ENCODE peak calls at places on chromosomes 1 and 21, in ten cellular contexts. Z is foreskin keratinocyte, U is adrenal gland, P is WTC11, E is epithelial cell of esophagus, B is frontal cortex, M is head of caudate nucleus, T is caudate nucleus, F is NCI-H1417, L is left lung. K is an unnamed sample.

GRCh38 chr1:56788588-56788987 is 30.6 kb downstream of the FYB2 start:
- DNase-seq in E (peak), Z (no peak), P (no peak), M (no peak), L (no peak), B (no peak), T (no peak), U (no peak), F (no peak), K (no peak)

GRCh38 chr1:237227507-237227906 is 185.5 kb downstream of the RYR2 start:
- DNase-seq in Z (no peak), E (no peak), P (no peak), U (no peak), B (no peak), M (no peak), T (no peak), F (no peak), L (no peak), K (no peak)

GRCh38 chr1:115826642-115827041 is 14.3 kb downstream of the NHLH2 start:
- DNase-seq in P (no peak), U (no peak), E (no peak), T (no peak), B (no peak), L (no peak), F (no peak), M (no peak), Z (no peak), K (peak)

GRCh38 chr21:38219049-38219628 is 37.7 kb upstream of the KCNJ15 start:
- DNase-seq in M (peak), T (no peak), P (peak), B (peak), L (peak), U (peak), F (peak), E (peak), Z (peak), K (peak)

GRCh38 chr1:182641561-182641960 is 37.4 kb upstream of the RGS16 start:
- DNase-seq in F (no peak), U (no peak), E (no peak), Z (no peak), B (no peak), P (no peak), M (no peak), T (no peak), L (no peak), K (no peak)

GRCh38 chr1:21628798-21629393 is 40.3 kb downstream of the RAP1GAP start:
- DNase-seq in M (no peak), B (no peak), F (no peak), L (no peak), E (no peak), Z (no peak), U (no peak), P (no peak), T (no peak), K (no peak)

GRCh38 chr1:216566809-216567208 is 143.6 kb upstream of the USH2A start:
- DNase-seq in Z (peak), B (no peak), T (no peak), F (no peak), M (no peak), U (no peak), L (no peak), E (peak), P (no peak), K (peak)

GRCh38 chr1:29620631-29621030 is 384.3 kb downstream of the PTPRU start:
- DNase-seq in U (no peak), F (no peak), E (no peak), P (no peak), B (no peak), L (no peak), T (no peak), M (no peak), Z (no peak), K (no peak)

GRCh38 chr1:207242911-207243310 is 78.6 kb upstream of the CD55 start:
- DNase-seq in E (no peak), M (no peak), Z (no peak), P (no peak), L (no peak), U (no peak), T (no peak), F (no peak), B (no peak), K (no peak)

GRCh38 chr1:63920154-63921117 is 146.6 kb downstream of the ROR1 start:
- DNase-seq in M (no peak), E (peak), B (no peak), U (no peak), T (no peak), P (no peak), F (no peak), Z (peak), L (no peak), K (peak)

GRCh38 chr1:206663832-206664652 is 20.7 kb upstream of the MAPKAPK2 start:
- DNase-seq in T (no peak), Z (no peak), M (peak), B (peak), E (peak), L (no peak), U (peak), P (peak), F (peak), K (peak)

GRCh38 chr1:61097326-61097725 is 15.0 kb downstream of the NFIA start:
- DNase-seq in U (no peak), T (no peak), M (no peak), L (no peak), Z (peak), P (no peak), B (no peak), E (peak), F (no peak), K (no peak)

GRCh38 chr1:226870323-226871046 is at the start of gene PSEN2:
- DNase-seq in M (peak), B (peak), P (peak), E (peak), F (peak), L (peak), T (peak), U (peak), Z (no peak), K (peak)

GRCh38 chr1:9827558-9828185 is 3.9 kb upstream of the CLSTN1 start:
- DNase-seq in L (no peak), M (no peak), F (peak), U (no peak), Z (peak), T (no peak), P (peak), E (no peak), B (no peak), K (peak)

GRCh38 chr21:31537872-31538576 is 121.5 kb upstream of the SOD1 start:
- DNase-seq in P (peak), T (no peak), E (no peak), L (no peak), F (no peak), B (no peak), U (no peak), Z (no peak), M (no peak), K (no peak)

GRCh38 chr1:14511856-14512585 is 86.5 kb upstream of the KAZN start:
- DNase-seq in B (no peak), T (no peak), U (no peak), Z (no peak), L (no peak), E (no peak), M (no peak), F (no peak), P (no peak), K (no peak)

GRCh38 chr21:39483917-39484316 is 32.1 kb downstream of the SH3BGR start:
- DNase-seq in M (no peak), T (no peak), U (no peak), F (no peak), B (no peak), L (no peak), E (no peak), Z (peak), P (no peak), K (no peak)

K was measured in SW480.